ENCODE peak calls at places on chromosomes 12 and 14, in five cellular contexts. P is HL-60, D is mucosa of gallbladder, H is kidney tubule cell, A is OCI-LY7. I is an unnamed sample.

GRCh38 chr12:109581856-109582255 is 8.3 kb downstream of the MVK start:
- DNase-seq in P (no peak), D (no peak), H (peak; percentile 69), A (no peak), I (no peak)

GRCh38 chr12:11779286-11779685 is 129.8 kb downstream of the ETV6 start:
- DNase-seq in P (no peak), D (no peak), H (peak; percentile 38), A (no peak), I (no peak)

GRCh38 chr12:30822385-30823139 is 67.8 kb upstream of the CAPRIN2 start:
- DNase-seq in P (peak; percentile 21), D (peak; percentile 49), H (peak; percentile 59), A (no peak), I (no peak)

GRCh38 chr12:79444089-79444488 is 246.7 kb downstream of the PAWR start:
- DNase-seq in P (no peak), D (no peak), H (peak; percentile 42), A (no peak), I (no peak)

GRCh38 chr12:42234970-42235369 is 3.1 kb downstream of the YAF2 start:
- DNase-seq in P (no peak), D (no peak), H (no peak), A (no peak), I (no peak)

GRCh38 chr14:68042591-68043210 is 223.1 kb downstream of the RAD51B start:
- DNase-seq in P (no peak), D (no peak), H (peak; percentile 4), A (no peak), I (no peak)

GRCh38 chr14:100065942-100066574 is 836 bp downstream of the EVL start:
- DNase-seq in P (peak; percentile 92), D (peak; percentile 33), H (no peak), A (peak; percentile 71), I (peak; percentile 83)

GRCh38 chr12:105596731-105597130 is 266.2 kb downstream of the C12orf75 start:
- DNase-seq in P (no peak), D (no peak), H (no peak), A (no peak), I (no peak)

GRCh38 chr12:69985656-69986055 is 160.6 kb downstream of the MYRFL start:
- DNase-seq in P (peak; percentile 21), D (no peak), H (peak; percentile 20), A (peak; percentile 42), I (no peak)

GRCh38 chr14:28308727-28309126 is 457.9 kb upstream of the FOXG1 start:
- DNase-seq in P (no peak), D (no peak), H (peak; percentile 22), A (no peak), I (no peak)

GRCh38 chr14:86296173-86296572 is 766.2 kb downstream of the FLRT2 start:
- DNase-seq in P (no peak), D (no peak), H (peak; percentile 65), A (no peak), I (no peak)

GRCh38 chr12:31989571-31989970 is 30.4 kb downstream of the RESF1 start:
- DNase-seq in P (no peak), D (no peak), H (peak; percentile 65), A (no peak), I (no peak)

GRCh38 chr14:30251557-30252100 is 307.3 kb upstream of the G2E3 start:
- DNase-seq in P (no peak), D (no peak), H (no peak), A (no peak), I (no peak)

GRCh38 chr12:84730561-84731162 is 181.9 kb downstream of the SLC6A15 start:
- DNase-seq in P (no peak), D (no peak), H (no peak), A (no peak), I (no peak)

GRCh38 chr14:104383088-104383805 is 196.3 kb upstream of the C14orf180 start:
- DNase-seq in P (no peak), D (no peak), H (no peak), A (no peak), I (no peak)

GRCh38 chr12:51534675-51535074 is 56.4 kb upstream of the SCN8A start:
- DNase-seq in P (no peak), D (no peak), H (no peak), A (no peak), I (no peak)

GRCh38 chr14:38762436-38762835 is 340.6 kb downstream of the SEC23A start:
- DNase-seq in P (no peak), D (no peak), H (no peak), A (no peak), I (no peak)

GRCh38 chr14:68482018-68482417 is 310.8 kb downstream of the ZFP36L1 start:
- DNase-seq in P (no peak), D (no peak), H (no peak), A (no peak), I (no peak)

GRCh38 chr12:54660320-54660962 is 12.3 kb upstream of the DCD start:
- DNase-seq in P (no peak), D (peak; percentile 3), H (no peak), A (no peak), I (no peak)

GRCh38 chr12:1665366-1665765 is 25.5 kb upstream of the ADIPOR2 start:
- DNase-seq in P (no peak), D (no peak), H (no peak), A (no peak), I (no peak)

GRCh38 chr12:124919646-124920352 is 5.3 kb upstream of the UBC start:
- DNase-seq in P (no peak), D (no peak), H (peak; percentile 55), A (peak; percentile 45), I (no peak)

GRCh38 chr12:85641796-85642195 is 194.4 kb downstream of the RASSF9 start:
- DNase-seq in P (no peak), D (no peak), H (no peak), A (no peak), I (no peak)

GRCh38 chr14:35368139-35368460 is 36.4 kb downstream of the NFKBIA start:
- DNase-seq in P (no peak), D (no peak), H (peak; percentile 16), A (no peak), I (no peak)

GRCh38 chr12:12870454-12870853 is 20.9 kb upstream of the GPRC5A start:
- DNase-seq in P (no peak), D (no peak), H (peak; percentile 93), A (no peak), I (no peak)

GRCh38 chr12:87491598-87491997 is 537.6 kb downstream of the C12orf50 start:
- DNase-seq in P (no peak), D (no peak), H (no peak), A (no peak), I (no peak)

GRCh38 chr14:34920339-34920738 is 45.2 kb upstream of the BAZ1A start:
- DNase-seq in P (no peak), D (no peak), H (peak; percentile 25), A (no peak), I (no peak)

I was measured in central memory CD8-positive, alpha-beta T cell.